ENCODE peak calls at places on chromosomes 12 and 14, in four cellular contexts. One of them, this sample, is unnamed.

GRCh38 chr12:115964214-115964613 is 313.3 kb downstream of the MED13L start:
- DNase-seq in ovary: no peak
- DNase-seq in esophagus muscularis mucosa: no peak
- DNase-seq in tibial nerve: no peak
- DNase-seq in this sample: no peak

GRCh38 chr12:116855744-116856470 is 25.3 kb downstream of the HRK start:
- DNase-seq in ovary: no peak
- DNase-seq in esophagus muscularis mucosa: no peak
- DNase-seq in tibial nerve: no peak
- DNase-seq in this sample: no peak

GRCh38 chr12:91274886-91275285 is 92.3 kb upstream of the DCN start:
- DNase-seq in ovary: peak; percentile 52
- DNase-seq in esophagus muscularis mucosa: no peak
- DNase-seq in tibial nerve: no peak
- DNase-seq in this sample: no peak

GRCh38 chr14:74882103-74882920 is 596 bp downstream of the DLST start:
- DNase-seq in ovary: peak; percentile 42
- DNase-seq in esophagus muscularis mucosa: no peak
- DNase-seq in tibial nerve: peak; percentile 22
- DNase-seq in this sample: peak; percentile 72

GRCh38 chr12:4251228-4251891 is 22.2 kb upstream of the CCND2 start:
- DNase-seq in ovary: no peak
- DNase-seq in esophagus muscularis mucosa: peak; percentile 42
- DNase-seq in tibial nerve: no peak
- DNase-seq in this sample: no peak

GRCh38 chr14:54893151-54893760 is 9.4 kb downstream of the GCH1 start:
- DNase-seq in ovary: no peak
- DNase-seq in esophagus muscularis mucosa: no peak
- DNase-seq in tibial nerve: peak; percentile 87
- DNase-seq in this sample: peak; percentile 34

GRCh38 chr12:116804051-116804450 is 65.9 kb downstream of the RNFT2 start:
- DNase-seq in ovary: no peak
- DNase-seq in esophagus muscularis mucosa: no peak
- DNase-seq in tibial nerve: no peak
- DNase-seq in this sample: no peak

GRCh38 chr12:89544730-89545184 is 18.9 kb upstream of the POC1B start:
- DNase-seq in ovary: peak; percentile 31
- DNase-seq in esophagus muscularis mucosa: peak; percentile 90
- DNase-seq in tibial nerve: no peak
- DNase-seq in this sample: no peak

GRCh38 chr12:39610626-39611025 is 9.0 kb downstream of the ABCD2 start:
- DNase-seq in ovary: no peak
- DNase-seq in esophagus muscularis mucosa: no peak
- DNase-seq in tibial nerve: no peak
- DNase-seq in this sample: no peak

GRCh38 chr12:48183876-48184548 is 568 bp downstream of the CCDC184 start:
- DNase-seq in ovary: peak; percentile 45
- DNase-seq in esophagus muscularis mucosa: peak; percentile 82
- DNase-seq in tibial nerve: no peak
- DNase-seq in this sample: no peak

GRCh38 chr12:75635606-75636444 is 124.4 kb upstream of the KRR1 start:
- DNase-seq in ovary: no peak
- DNase-seq in esophagus muscularis mucosa: no peak
- DNase-seq in tibial nerve: no peak
- DNase-seq in this sample: peak; percentile 85

GRCh38 chr12:130491421-130492357 is 154.0 kb downstream of the PIWIL1 start:
- DNase-seq in ovary: no peak
- DNase-seq in esophagus muscularis mucosa: no peak
- DNase-seq in tibial nerve: no peak
- DNase-seq in this sample: no peak

GRCh38 chr12:86228656-86229055 is 27.5 kb downstream of the MGAT4C start:
- DNase-seq in ovary: no peak
- DNase-seq in esophagus muscularis mucosa: no peak
- DNase-seq in tibial nerve: no peak
- DNase-seq in this sample: no peak

GRCh38 chr12:132804426-132804861 is 24.2 kb downstream of the GOLGA3 start:
- DNase-seq in ovary: no peak
- DNase-seq in esophagus muscularis mucosa: no peak
- DNase-seq in tibial nerve: no peak
- DNase-seq in this sample: no peak

GRCh38 chr14:95011449-95012020 is 145.8 kb downstream of the DICER1 start:
- DNase-seq in ovary: no peak
- DNase-seq in esophagus muscularis mucosa: peak; percentile 66
- DNase-seq in tibial nerve: no peak
- DNase-seq in this sample: no peak

GRCh38 chr12:30599631-30600030 is 96.0 kb downstream of the IPO8 start:
- DNase-seq in ovary: no peak
- DNase-seq in esophagus muscularis mucosa: no peak
- DNase-seq in tibial nerve: no peak
- DNase-seq in this sample: no peak

GRCh38 chr14:68232643-68233055 is 413.1 kb downstream of the RAD51B start:
- DNase-seq in ovary: peak; percentile 67
- DNase-seq in esophagus muscularis mucosa: no peak
- DNase-seq in tibial nerve: peak; percentile 57
- DNase-seq in this sample: no peak

GRCh38 chr14:104120281-104120741 is 18.1 kb upstream of the KIF26A start:
- DNase-seq in ovary: no peak
- DNase-seq in esophagus muscularis mucosa: no peak
- DNase-seq in tibial nerve: no peak
- DNase-seq in this sample: no peak

GRCh38 chr12:94795520-94795919 is 145.2 kb upstream of the TMCC3 start:
- DNase-seq in ovary: peak; percentile 33
- DNase-seq in esophagus muscularis mucosa: no peak
- DNase-seq in tibial nerve: no peak
- DNase-seq in this sample: peak; percentile 14

GRCh38 chr14:93954900-93955891 is 21.2 kb downstream of the ASB2 start:
- DNase-seq in ovary: no peak
- DNase-seq in esophagus muscularis mucosa: no peak
- DNase-seq in tibial nerve: no peak
- DNase-seq in this sample: peak; percentile 92

GRCh38 chr12:85920324-85920947 is 46.3 kb downstream of the NTS start:
- DNase-seq in ovary: no peak
- DNase-seq in esophagus muscularis mucosa: no peak
- DNase-seq in tibial nerve: no peak
- DNase-seq in this sample: peak; percentile 42

GRCh38 chr12:79454338-79454777 is 236.4 kb downstream of the PAWR start:
- DNase-seq in ovary: no peak
- DNase-seq in esophagus muscularis mucosa: no peak
- DNase-seq in tibial nerve: no peak
- DNase-seq in this sample: no peak

GRCh38 chr14:101031186-101031585 is 127.7 kb upstream of the RTL1 start:
- DNase-seq in ovary: peak; percentile 4
- DNase-seq in esophagus muscularis mucosa: no peak
- DNase-seq in tibial nerve: no peak
- DNase-seq in this sample: peak; percentile 8

GRCh38 chr12:104478396-104479140 is 21.8 kb downstream of the CHST11 start:
- DNase-seq in ovary: no peak
- DNase-seq in esophagus muscularis mucosa: no peak
- DNase-seq in tibial nerve: no peak
- DNase-seq in this sample: peak; percentile 94

GRCh38 chr12:1881936-1882335 is 36.5 kb downstream of the CACNA2D4 start:
- DNase-seq in ovary: no peak
- DNase-seq in esophagus muscularis mucosa: peak; percentile 50
- DNase-seq in tibial nerve: no peak
- DNase-seq in this sample: no peak

GRCh38 chr12:94874086-94874985 is 129.2 kb downstream of the NDUFA12 start:
- DNase-seq in ovary: no peak
- DNase-seq in esophagus muscularis mucosa: peak; percentile 84
- DNase-seq in tibial nerve: no peak
- DNase-seq in this sample: no peak

GRCh38 chr12:124369055-124369900 is 74.4 kb downstream of the RFLNA start:
- DNase-seq in ovary: peak; percentile 96
- DNase-seq in esophagus muscularis mucosa: no peak
- DNase-seq in tibial nerve: peak; percentile 83
- DNase-seq in this sample: no peak

GRCh38 chr12:4112734-4113396 is 160.7 kb upstream of the CCND2 start:
- DNase-seq in ovary: no peak
- DNase-seq in esophagus muscularis mucosa: no peak
- DNase-seq in tibial nerve: no peak
- DNase-seq in this sample: no peak

GRCh38 chr12:74820324-74820723 is 282.7 kb downstream of the ATXN7L3B start:
- DNase-seq in ovary: no peak
- DNase-seq in esophagus muscularis mucosa: no peak
- DNase-seq in tibial nerve: no peak
- DNase-seq in this sample: no peak

GRCh38 chr12:53644133-53644532 is 18.0 kb upstream of the ATF7 start:
- DNase-seq in ovary: no peak
- DNase-seq in esophagus muscularis mucosa: no peak
- DNase-seq in tibial nerve: no peak
- DNase-seq in this sample: no peak

GRCh38 chr12:112303004-112303403 is 79.2 kb downstream of the HECTD4 start:
- DNase-seq in ovary: no peak
- DNase-seq in esophagus muscularis mucosa: no peak
- DNase-seq in tibial nerve: no peak
- DNase-seq in this sample: no peak

DNA sequence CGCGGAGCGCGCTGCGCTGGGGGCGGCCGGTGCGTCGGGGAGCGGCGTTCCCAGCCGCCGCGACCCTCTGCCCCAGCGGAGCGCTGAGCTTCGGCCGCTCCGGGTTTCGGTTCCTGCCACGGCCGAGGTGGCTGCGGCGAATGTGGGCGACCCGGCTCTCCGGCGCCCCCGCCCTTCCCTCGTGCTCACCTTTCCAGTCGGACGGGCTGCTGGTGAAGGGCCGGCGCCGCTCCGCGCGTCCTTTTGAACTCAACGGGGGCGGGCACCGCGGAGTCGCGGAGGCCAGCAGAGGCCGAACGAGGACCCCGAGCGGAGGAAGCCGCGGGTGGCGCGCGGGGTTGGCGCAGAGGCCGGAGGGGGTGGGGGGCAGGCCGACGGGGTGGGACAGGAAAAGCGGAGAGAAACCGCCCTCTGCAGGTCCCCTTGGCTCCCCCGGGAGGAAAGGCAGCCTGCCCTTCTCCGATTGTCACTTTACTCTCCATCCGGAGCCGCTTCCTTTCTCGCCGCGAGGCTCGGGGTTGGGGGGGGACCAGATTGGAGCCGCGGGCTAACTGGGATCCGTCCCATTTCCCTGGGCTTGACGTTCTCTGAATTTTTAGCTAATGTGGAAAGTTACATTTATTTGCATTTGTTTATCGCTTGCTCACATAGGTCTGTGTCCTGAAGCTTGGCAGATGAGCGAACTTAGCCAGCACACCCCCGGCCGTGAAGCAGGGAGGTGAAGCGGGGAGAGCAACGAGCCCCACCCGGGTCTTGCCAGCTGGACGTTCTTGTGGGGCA is at the start of gene SMAGP:
- DNase-seq in ovary: peak; percentile 44
- DNase-seq in esophagus muscularis mucosa: no peak
- DNase-seq in tibial nerve: peak; percentile 5
- DNase-seq in this sample: peak; percentile 73
- TF ChIP-seq POLR2A in ovary: no peak
- TF ChIP-seq POLR2A in esophagus muscularis mucosa: no peak
- TF ChIP-seq POLR2A in tibial nerve: no peak
- TF ChIP-seq POLR2A in this sample: no peak

GRCh38 chr12:131783915-131784541 is 44.2 kb upstream of the MMP17 start:
- DNase-seq in ovary: no peak
- DNase-seq in esophagus muscularis mucosa: no peak
- DNase-seq in tibial nerve: no peak
- DNase-seq in this sample: peak; percentile 81
- TF ChIP-seq POLR2A in ovary: no peak
- TF ChIP-seq POLR2A in esophagus muscularis mucosa: no peak
- TF ChIP-seq POLR2A in tibial nerve: no peak
- TF ChIP-seq POLR2A in this sample: no peak

DNA sequence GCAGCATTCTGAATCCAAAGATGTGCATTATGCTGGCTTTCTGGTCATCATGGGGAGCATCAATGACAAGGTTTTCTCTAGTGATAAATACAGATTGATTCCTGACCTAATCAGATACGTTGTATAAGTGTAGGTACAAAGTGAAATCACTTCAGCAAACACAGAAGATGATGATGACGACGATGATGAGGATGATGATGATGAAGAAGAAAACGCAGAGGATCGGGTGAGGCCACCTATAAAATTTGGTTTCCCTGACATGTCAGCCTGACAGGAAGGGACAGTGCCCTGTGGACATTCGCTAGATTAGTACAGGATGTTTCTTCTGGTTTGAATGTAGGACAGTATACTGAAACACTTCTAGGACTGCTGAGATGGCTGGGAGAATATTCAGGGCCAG is 20.2 kb downstream of the RNF34 start:
- DNase-seq in ovary: no peak
- DNase-seq in esophagus muscularis mucosa: no peak
- DNase-seq in tibial nerve: no peak
- DNase-seq in this sample: no peak
- TF ChIP-seq POLR2A in ovary: no peak
- TF ChIP-seq POLR2A in esophagus muscularis mucosa: no peak
- TF ChIP-seq POLR2A in tibial nerve: no peak
- TF ChIP-seq POLR2A in this sample: no peak

GRCh38 chr12:70365648-70366518 is at the start of gene KCNMB4:
- DNase-seq in ovary: peak; percentile 53
- DNase-seq in esophagus muscularis mucosa: no peak
- DNase-seq in tibial nerve: peak; percentile 33
- DNase-seq in this sample: peak; percentile 73
- TF ChIP-seq POLR2A in ovary: no peak
- TF ChIP-seq POLR2A in esophagus muscularis mucosa: no peak
- TF ChIP-seq POLR2A in tibial nerve: peak; percentile 41
- TF ChIP-seq POLR2A in this sample: peak; percentile 16